ENCODE peak calls at places on chromosomes 6 and 20, in nine cellular contexts. One of them, this sample, is unnamed.

GRCh38 chr6:127117979-127118504 is 429 bp upstream of the RSPO3 start:
- DNase-seq in fibroblast of lung: peak; percentile 21
- DNase-seq in GM23338: no peak
- DNase-seq in effector memory CD4-positive, alpha-beta T cell: no peak
- DNase-seq in neuronal stem cell: peak; percentile 32
- DNase-seq in heart left ventricle: no peak
- DNase-seq in esophagus squamous epithelium: no peak
- DNase-seq in prostate gland: no peak
- DNase-seq in RWPE2: no peak
- DNase-seq in this sample: no peak

GRCh38 chr20:57089701-57090144 is 176.7 kb downstream of the BMP7 start:
- DNase-seq in prostate gland: peak; percentile 62
- DNase-seq in neuronal stem cell: peak; percentile 63
- DNase-seq in heart left ventricle: peak; percentile 43
- DNase-seq in esophagus squamous epithelium: no peak
- DNase-seq in effector memory CD4-positive, alpha-beta T cell: no peak
- DNase-seq in GM23338: peak; percentile 81
- DNase-seq in fibroblast of lung: peak; percentile 29
- DNase-seq in RWPE2: no peak
- DNase-seq in this sample: peak; percentile 43

GRCh38 chr20:17648782-17649730 is 33.0 kb downstream of the RRBP1 start:
- DNase-seq in heart left ventricle: no peak
- DNase-seq in GM23338: peak; percentile 47
- DNase-seq in fibroblast of lung: no peak
- DNase-seq in prostate gland: no peak
- DNase-seq in neuronal stem cell: no peak
- DNase-seq in RWPE2: no peak
- DNase-seq in effector memory CD4-positive, alpha-beta T cell: no peak
- DNase-seq in esophagus squamous epithelium: no peak
- DNase-seq in this sample: no peak

GRCh38 chr6:52233975-52234823 is 10.1 kb downstream of the IL17F start:
- DNase-seq in fibroblast of lung: peak; percentile 57
- DNase-seq in heart left ventricle: no peak
- DNase-seq in prostate gland: peak; percentile 6
- DNase-seq in effector memory CD4-positive, alpha-beta T cell: no peak
- DNase-seq in RWPE2: no peak
- DNase-seq in esophagus squamous epithelium: no peak
- DNase-seq in neuronal stem cell: peak; percentile 26
- DNase-seq in GM23338: peak; percentile 81
- DNase-seq in this sample: peak; percentile 47

GRCh38 chr6:12440981-12441380 is 150.8 kb downstream of the EDN1 start:
- DNase-seq in GM23338: peak; percentile 45
- DNase-seq in esophagus squamous epithelium: no peak
- DNase-seq in effector memory CD4-positive, alpha-beta T cell: no peak
- DNase-seq in neuronal stem cell: peak; percentile 20
- DNase-seq in fibroblast of lung: peak; percentile 6
- DNase-seq in heart left ventricle: no peak
- DNase-seq in prostate gland: no peak
- DNase-seq in RWPE2: no peak
- DNase-seq in this sample: no peak

GRCh38 chr20:58310291-58310782 is 822 bp downstream of the RAB22A start:
- DNase-seq in fibroblast of lung: peak; percentile 14
- DNase-seq in neuronal stem cell: no peak
- DNase-seq in prostate gland: no peak
- DNase-seq in esophagus squamous epithelium: no peak
- DNase-seq in GM23338: peak; percentile 8
- DNase-seq in effector memory CD4-positive, alpha-beta T cell: no peak
- DNase-seq in heart left ventricle: no peak
- DNase-seq in RWPE2: no peak
- DNase-seq in this sample: no peak

GRCh38 chr6:90082847-90083246 is 188.6 kb downstream of the GJA10 start:
- DNase-seq in RWPE2: no peak
- DNase-seq in fibroblast of lung: no peak
- DNase-seq in effector memory CD4-positive, alpha-beta T cell: no peak
- DNase-seq in GM23338: no peak
- DNase-seq in neuronal stem cell: no peak
- DNase-seq in esophagus squamous epithelium: no peak
- DNase-seq in heart left ventricle: no peak
- DNase-seq in prostate gland: no peak
- DNase-seq in this sample: no peak

GRCh38 chr6:167750956-167751358 is 75.8 kb upstream of the AFDN start:
- DNase-seq in GM23338: peak; percentile 45
- DNase-seq in heart left ventricle: no peak
- DNase-seq in prostate gland: peak; percentile 99
- DNase-seq in neuronal stem cell: no peak
- DNase-seq in esophagus squamous epithelium: no peak
- DNase-seq in RWPE2: no peak
- DNase-seq in fibroblast of lung: no peak
- DNase-seq in effector memory CD4-positive, alpha-beta T cell: no peak
- DNase-seq in this sample: peak; percentile 20

GRCh38 chr6:155340464-155341129 is 26.3 kb upstream of the TFB1M start:
- DNase-seq in fibroblast of lung: peak; percentile 68
- DNase-seq in prostate gland: no peak
- DNase-seq in effector memory CD4-positive, alpha-beta T cell: no peak
- DNase-seq in esophagus squamous epithelium: no peak
- DNase-seq in RWPE2: no peak
- DNase-seq in neuronal stem cell: no peak
- DNase-seq in GM23338: peak; percentile 52
- DNase-seq in heart left ventricle: no peak
- DNase-seq in this sample: peak; percentile 22

GRCh38 chr6:148335582-148335981 is 7.1 kb upstream of the SASH1 start:
- DNase-seq in effector memory CD4-positive, alpha-beta T cell: no peak
- DNase-seq in GM23338: no peak
- DNase-seq in fibroblast of lung: peak; percentile 81
- DNase-seq in prostate gland: no peak
- DNase-seq in RWPE2: peak; percentile 68
- DNase-seq in heart left ventricle: no peak
- DNase-seq in neuronal stem cell: no peak
- DNase-seq in esophagus squamous epithelium: no peak
- DNase-seq in this sample: no peak

GRCh38 chr6:44869321-44869897 is 458.7 kb upstream of the RUNX2 start:
- DNase-seq in heart left ventricle: no peak
- DNase-seq in prostate gland: no peak
- DNase-seq in esophagus squamous epithelium: no peak
- DNase-seq in RWPE2: no peak
- DNase-seq in GM23338: no peak
- DNase-seq in neuronal stem cell: no peak
- DNase-seq in fibroblast of lung: peak; percentile 14
- DNase-seq in effector memory CD4-positive, alpha-beta T cell: no peak
- DNase-seq in this sample: no peak

GRCh38 chr6:83270971-83271714 is 78.0 kb downstream of the RWDD2A start:
- DNase-seq in GM23338: no peak
- DNase-seq in RWPE2: no peak
- DNase-seq in heart left ventricle: no peak
- DNase-seq in prostate gland: no peak
- DNase-seq in fibroblast of lung: peak; percentile 94
- DNase-seq in esophagus squamous epithelium: no peak
- DNase-seq in effector memory CD4-positive, alpha-beta T cell: no peak
- DNase-seq in neuronal stem cell: no peak
- DNase-seq in this sample: no peak

GRCh38 chr6:156777866-156778614 is 862 bp downstream of the ARID1B start:
- DNase-seq in RWPE2: no peak
- DNase-seq in fibroblast of lung: peak; percentile 63
- DNase-seq in prostate gland: peak; percentile 36
- DNase-seq in esophagus squamous epithelium: peak; percentile 23
- DNase-seq in effector memory CD4-positive, alpha-beta T cell: peak; percentile 49
- DNase-seq in heart left ventricle: peak; percentile 64
- DNase-seq in GM23338: peak; percentile 50
- DNase-seq in neuronal stem cell: peak; percentile 43
- DNase-seq in this sample: no peak

GRCh38 chr20:33606114-33606771 is 55.9 kb upstream of the C20orf144 start:
- DNase-seq in GM23338: no peak
- DNase-seq in effector memory CD4-positive, alpha-beta T cell: no peak
- DNase-seq in RWPE2: no peak
- DNase-seq in heart left ventricle: no peak
- DNase-seq in fibroblast of lung: no peak
- DNase-seq in esophagus squamous epithelium: no peak
- DNase-seq in prostate gland: no peak
- DNase-seq in neuronal stem cell: no peak
- DNase-seq in this sample: no peak

GRCh38 chr6:119339941-119340456 is 9.6 kb downstream of the MAN1A1 start:
- DNase-seq in neuronal stem cell: no peak
- DNase-seq in GM23338: no peak
- DNase-seq in heart left ventricle: no peak
- DNase-seq in esophagus squamous epithelium: no peak
- DNase-seq in effector memory CD4-positive, alpha-beta T cell: no peak
- DNase-seq in fibroblast of lung: no peak
- DNase-seq in prostate gland: no peak
- DNase-seq in RWPE2: no peak
- DNase-seq in this sample: no peak

DNA sequence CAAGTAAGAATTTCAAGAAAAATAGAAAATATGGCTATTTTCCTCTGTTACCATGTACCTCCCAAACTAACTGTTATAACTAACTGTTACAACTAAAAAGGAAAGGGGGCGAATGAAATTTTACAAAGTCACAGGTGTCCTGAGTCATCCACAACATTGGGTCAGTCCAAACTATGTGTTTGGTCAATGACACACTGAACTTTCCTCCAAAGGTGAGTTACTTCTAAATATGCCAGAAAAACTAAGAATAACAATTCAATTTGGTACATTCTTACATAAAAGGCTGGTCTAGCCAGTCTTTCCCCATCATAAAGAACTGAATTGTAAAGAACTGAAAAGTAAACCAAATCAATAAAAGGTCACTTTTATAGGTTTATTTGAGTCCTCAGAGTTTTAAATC is 44.3 kb downstream of the ILRUN start:
- DNase-seq in fibroblast of lung: no peak
- DNase-seq in effector memory CD4-positive, alpha-beta T cell: no peak
- DNase-seq in prostate gland: no peak
- DNase-seq in GM23338: no peak
- DNase-seq in neuronal stem cell: no peak
- DNase-seq in RWPE2: no peak
- DNase-seq in esophagus squamous epithelium: no peak
- DNase-seq in heart left ventricle: no peak
- DNase-seq in this sample: no peak
- H3K4me3 ChIP-seq in fibroblast of lung: no peak overlapping the region
- H3K4me3 ChIP-seq in effector memory CD4-positive, alpha-beta T cell: no peak overlapping the region
- H3K4me3 ChIP-seq in prostate gland: no peak overlapping the region
- H3K4me3 ChIP-seq in GM23338: no peak overlapping the region
- H3K4me3 ChIP-seq in neuronal stem cell: no peak overlapping the region
- H3K4me3 ChIP-seq in RWPE2: no peak overlapping the region
- H3K4me3 ChIP-seq in esophagus squamous epithelium: no peak overlapping the region
- H3K4me3 ChIP-seq in heart left ventricle: no peak overlapping the region
- H3K4me3 ChIP-seq in this sample: no peak overlapping the region

GRCh38 chr20:38831049-38831691 is 25.7 kb downstream of the PPP1R16B start:
- DNase-seq in esophagus squamous epithelium: no peak
- DNase-seq in GM23338: no peak
- DNase-seq in neuronal stem cell: no peak
- DNase-seq in RWPE2: no peak
- DNase-seq in effector memory CD4-positive, alpha-beta T cell: no peak
- DNase-seq in prostate gland: no peak
- DNase-seq in heart left ventricle: no peak
- DNase-seq in fibroblast of lung: no peak
- DNase-seq in this sample: no peak
- H3K4me1 ChIP-seq in esophagus squamous epithelium: peaks cover 4% of the 10 kb centered on the region
- H3K4me1 ChIP-seq in GM23338: peaks cover 5% of the 10 kb centered on the region
- H3K4me1 ChIP-seq in neuronal stem cell: peaks cover 2% of the 10 kb centered on the region
- H3K4me1 ChIP-seq in RWPE2: peaks cover 7% of the 10 kb centered on the region
- H3K4me1 ChIP-seq in effector memory CD4-positive, alpha-beta T cell: peaks cover 34% of the 10 kb centered on the region
- H3K4me1 ChIP-seq in prostate gland: no peaks in the 10 kb centered on the region
- H3K4me1 ChIP-seq in heart left ventricle: peaks cover 33% of the 10 kb centered on the region
- H3K4me1 ChIP-seq in fibroblast of lung: no peaks in the 10 kb centered on the region
- H3K4me1 ChIP-seq in this sample: peaks cover 4% of the 10 kb centered on the region

DNA sequence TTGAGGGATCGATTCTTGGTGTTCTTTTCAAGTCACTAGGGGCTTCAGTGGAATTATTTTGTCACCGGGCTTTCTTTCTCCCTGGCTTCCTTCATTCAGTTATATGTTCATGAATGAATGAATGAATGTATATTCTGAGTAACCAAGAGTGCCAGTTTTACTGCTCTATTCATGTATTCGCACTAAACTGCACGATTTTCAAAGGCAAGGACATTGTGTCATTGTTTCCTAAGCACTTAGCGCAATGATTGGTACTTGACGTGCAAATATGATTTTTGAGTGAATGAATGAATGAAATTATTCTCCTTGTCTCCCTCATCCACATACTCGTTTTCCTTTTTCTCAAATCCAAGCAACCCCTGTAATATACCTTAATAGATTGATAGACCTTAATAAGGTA is 822 bp downstream of the AFG1L start:
- DNase-seq in GM23338: no peak
- DNase-seq in fibroblast of lung: no peak
- DNase-seq in esophagus squamous epithelium: no peak
- DNase-seq in heart left ventricle: no peak
- DNase-seq in effector memory CD4-positive, alpha-beta T cell: no peak
- DNase-seq in neuronal stem cell: no peak
- DNase-seq in RWPE2: no peak
- DNase-seq in prostate gland: no peak
- DNase-seq in this sample: no peak
- H3K27ac ChIP-seq in GM23338: peak overlapping the region; percentile 94
- H3K27ac ChIP-seq in fibroblast of lung: peak overlapping the region; percentile 83
- H3K27ac ChIP-seq in esophagus squamous epithelium: peak overlapping the region; percentile 99
- H3K27ac ChIP-seq in heart left ventricle: peak overlapping the region; percentile 92
- H3K27ac ChIP-seq in effector memory CD4-positive, alpha-beta T cell: no peak overlapping the region
- H3K27ac ChIP-seq in neuronal stem cell: no peak overlapping the region
- H3K27ac ChIP-seq in RWPE2: peak overlapping the region; percentile 80
- H3K27ac ChIP-seq in prostate gland: peak overlapping the region; percentile 91
- H3K27ac ChIP-seq in this sample: no peak overlapping the region

DNA sequence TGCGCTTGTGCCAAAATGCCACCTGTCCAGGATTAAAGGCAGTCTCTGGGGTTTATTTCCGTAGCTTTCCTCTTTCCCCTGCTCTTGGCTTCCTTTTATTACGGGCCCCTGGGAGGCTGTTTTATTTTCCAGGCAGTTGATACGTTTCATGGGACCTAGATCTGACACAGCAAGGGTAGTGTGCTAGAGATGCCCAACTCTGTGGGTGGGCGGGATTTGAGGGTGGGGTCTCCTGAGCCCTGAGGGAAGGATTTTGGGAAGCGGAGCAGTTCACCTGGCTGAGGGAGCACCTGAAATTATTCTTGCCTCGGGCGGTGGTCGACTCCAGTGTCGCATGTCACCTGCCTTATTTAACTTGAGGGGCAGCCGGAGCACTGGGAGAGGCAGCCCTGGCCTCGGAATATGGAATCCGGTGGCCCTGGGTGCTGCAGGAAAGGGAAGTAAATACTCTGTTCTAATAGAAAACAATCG is 9.6 kb upstream of the NKX2-2 start:
- DNase-seq in neuronal stem cell: no peak
- DNase-seq in effector memory CD4-positive, alpha-beta T cell: no peak
- DNase-seq in GM23338: no peak
- DNase-seq in esophagus squamous epithelium: no peak
- DNase-seq in fibroblast of lung: no peak
- DNase-seq in prostate gland: no peak
- DNase-seq in RWPE2: no peak
- DNase-seq in heart left ventricle: no peak
- DNase-seq in this sample: no peak
- H3K4me3 ChIP-seq in neuronal stem cell: no peak overlapping the region
- H3K4me3 ChIP-seq in effector memory CD4-positive, alpha-beta T cell: no peak overlapping the region
- H3K4me3 ChIP-seq in GM23338: peak overlapping the region; percentile 66
- H3K4me3 ChIP-seq in esophagus squamous epithelium: no peak overlapping the region
- H3K4me3 ChIP-seq in fibroblast of lung: no peak overlapping the region
- H3K4me3 ChIP-seq in prostate gland: no peak overlapping the region
- H3K4me3 ChIP-seq in RWPE2: no peak overlapping the region
- H3K4me3 ChIP-seq in heart left ventricle: no peak overlapping the region
- H3K4me3 ChIP-seq in this sample: no peak overlapping the region

DNA sequence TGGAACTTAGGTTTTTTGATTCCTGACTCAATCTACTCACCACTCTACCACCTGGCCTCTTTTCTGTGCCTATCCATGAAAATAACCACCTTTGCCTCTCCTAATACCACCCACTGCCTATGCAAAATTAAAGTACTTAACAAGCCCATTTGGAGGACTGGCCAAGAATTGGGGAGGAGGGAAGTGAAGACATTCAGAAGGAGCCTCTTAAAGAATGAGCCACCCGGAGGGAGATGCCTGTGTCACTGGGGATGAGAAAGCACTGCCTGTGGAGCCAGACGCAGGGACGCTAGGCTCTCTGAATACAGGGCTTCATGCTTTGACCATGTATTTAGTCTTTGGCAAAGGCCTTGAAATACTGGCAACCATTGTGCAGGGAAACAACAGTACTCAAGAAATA is 40.0 kb upstream of the MRPS10 start:
- DNase-seq in neuronal stem cell: no peak
- DNase-seq in heart left ventricle: no peak
- DNase-seq in RWPE2: no peak
- DNase-seq in effector memory CD4-positive, alpha-beta T cell: no peak
- DNase-seq in prostate gland: no peak
- DNase-seq in GM23338: peak; percentile 83
- DNase-seq in esophagus squamous epithelium: no peak
- DNase-seq in fibroblast of lung: no peak
- DNase-seq in this sample: peak; percentile 61
- H3K4me1 ChIP-seq in neuronal stem cell: no peaks in the 10 kb centered on the region
- H3K4me1 ChIP-seq in heart left ventricle: peaks cover 14% of the 10 kb centered on the region
- H3K4me1 ChIP-seq in RWPE2: no peaks in the 10 kb centered on the region
- H3K4me1 ChIP-seq in effector memory CD4-positive, alpha-beta T cell: no peaks in the 10 kb centered on the region
- H3K4me1 ChIP-seq in prostate gland: no peaks in the 10 kb centered on the region
- H3K4me1 ChIP-seq in GM23338: peaks cover 36% of the 10 kb centered on the region
- H3K4me1 ChIP-seq in esophagus squamous epithelium: peaks cover under 1% of the 10 kb centered on the region
- H3K4me1 ChIP-seq in fibroblast of lung: peaks cover 5% of the 10 kb centered on the region
- H3K4me1 ChIP-seq in this sample: peaks cover 6% of the 10 kb centered on the region

This sample was measured in iPS DF 6.9.